ENCODE peak calls at places on chromosomes 7 and 10, in ten cellular contexts. B is coronary artery, P is NB4, H is psoas muscle, T is sigmoid colon, D is AG09309, N is mucosa of descending colon, J is OCI-LY7, X is tibial artery, K is AG10803. S is an unnamed sample.
A peak's percentile ranks its signal among the peaks of the same experiment; 100 is the strongest.

GRCh38 chr7:38318803-38319416 is 45.5 kb upstream of the TARP start:
- DNase-seq in B (no peak), P (peak; percentile 93), H (no peak), T (no peak), D (peak; percentile 77), N (no peak), J (peak; percentile 88), X (no peak), K (peak; percentile 82), S (peak; percentile 68)

GRCh38 chr7:116554436-116554835 is 29.6 kb downstream of the CAV1 start:
- DNase-seq in B (no peak), P (no peak), H (no peak), T (no peak), D (no peak), N (no peak), J (no peak), X (peak; percentile 59), K (no peak), S (no peak)

GRCh38 chr7:33973235-33974015 is 68.1 kb downstream of the BMPER start:
- DNase-seq in B (no peak), P (no peak), H (no peak), T (no peak), D (no peak), N (no peak), J (no peak), X (no peak), K (peak; percentile 31), S (no peak)

GRCh38 chr7:143485500-143485899 is 7.8 kb downstream of the TAS2R41 start:
- DNase-seq in B (no peak), P (peak; percentile 46), H (no peak), T (no peak), D (peak; percentile 53), N (no peak), J (no peak), X (no peak), K (peak; percentile 69), S (no peak)

GRCh38 chr10:48606530-48607355 is 1.9 kb upstream of the ARHGAP22 start:
- DNase-seq in B (peak; percentile 77), P (peak; percentile 98), H (peak; percentile 66), T (peak; percentile 72), D (peak; percentile 94), N (no peak), J (no peak), X (peak; percentile 74), K (peak; percentile 97), S (no peak)

GRCh38 chr7:65247491-65247890 is 126.2 kb upstream of the ZNF92 start:
- DNase-seq in B (no peak), P (no peak), H (no peak), T (no peak), D (no peak), N (no peak), J (no peak), X (no peak), K (no peak), S (no peak)

GRCh38 chr7:8217200-8218068 is 44.5 kb downstream of the ICA1 start:
- DNase-seq in B (no peak), P (peak; percentile 79), H (no peak), T (no peak), D (peak; percentile 46), N (no peak), J (peak; percentile 85), X (no peak), K (peak; percentile 72), S (peak; percentile 52)

GRCh38 chr7:7554021-7554432 is 12.7 kb upstream of the MIOS start:
- DNase-seq in B (no peak), P (no peak), H (no peak), T (no peak), D (peak; percentile 96), N (no peak), J (no peak), X (no peak), K (peak; percentile 96), S (no peak)

GRCh38 chr10:23439452-23439919 is 611 bp downstream of the OTUD1 start:
- DNase-seq in B (no peak), P (peak; percentile 30), H (no peak), T (peak; percentile 66), D (no peak), N (no peak), J (peak; percentile 34), X (no peak), K (peak; percentile 6), S (no peak)

GRCh38 chr7:26346611-26347200 is 55.0 kb downstream of the SNX10 start:
- DNase-seq in B (no peak), P (no peak), H (no peak), T (no peak), D (no peak), N (peak; percentile 68), J (no peak), X (no peak), K (no peak), S (no peak)

GRCh38 chr10:100911472-100911871 is 1.3 kb upstream of the SLF2 start:
- DNase-seq in B (no peak), P (no peak), H (no peak), T (no peak), D (no peak), N (no peak), J (no peak), X (no peak), K (no peak), S (no peak)

GRCh38 chr10:34824870-34825269 is 9.8 kb upstream of the PARD3 start:
- DNase-seq in B (no peak), P (peak; percentile 7), H (peak; percentile 53), T (no peak), D (no peak), N (no peak), J (no peak), X (no peak), K (no peak), S (no peak)
- TF ChIP-seq CTCF in B (no peak), P (no peak), H (peak; percentile 8), T (peak; percentile 27), D (peak; percentile 40), N (no peak), J (no peak), X (no peak), K (no peak), S (peak; percentile 14)

DNA sequence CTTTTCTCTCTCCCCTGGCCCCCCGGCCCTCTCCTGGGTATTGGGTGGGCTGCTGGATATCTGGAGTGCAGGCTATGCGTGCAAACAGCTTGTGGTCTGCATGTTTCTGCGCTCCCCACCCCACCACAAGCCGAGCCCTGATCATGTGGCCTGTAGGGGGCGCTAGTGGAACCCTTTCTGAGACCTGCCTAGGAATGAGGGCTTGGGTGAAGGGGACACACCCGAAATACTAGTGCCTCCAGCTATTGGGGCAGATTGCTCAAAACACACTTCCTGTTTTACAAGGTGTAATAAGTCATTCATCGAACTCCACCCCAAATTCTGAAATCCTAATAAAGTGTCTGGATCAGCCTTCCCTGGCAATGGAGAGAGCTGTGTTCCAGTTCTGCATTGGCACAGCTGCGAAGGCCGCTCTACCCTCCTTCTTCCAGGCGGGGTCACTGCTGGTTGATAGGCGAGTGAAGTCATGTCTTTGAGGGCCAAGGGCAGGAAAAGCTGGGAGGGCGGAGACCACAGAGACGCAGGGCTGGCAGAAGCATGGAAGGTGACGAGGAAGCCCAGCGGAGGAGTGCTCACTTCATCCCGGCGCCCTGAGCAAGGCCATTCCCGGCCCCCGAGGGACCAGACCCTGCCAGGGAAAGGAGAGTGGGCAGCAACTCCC is 19.8 kb upstream of the PRRT4 start:
- DNase-seq in B (peak; percentile 77), P (peak; percentile 82), H (peak; percentile 73), T (no peak), D (no peak), N (no peak), J (peak; percentile 41), X (no peak), K (no peak), S (no peak)
- TF ChIP-seq CTCF in B (no peak), P (peak; percentile 91), H (peak; percentile 33), T (no peak), D (peak; percentile 56), N (no peak), J (peak; percentile 86), X (peak; percentile 19), K (peak; percentile 46), S (peak; percentile 53)

GRCh38 chr7:85464042-85464651 is 277.3 kb upstream of the SEMA3D start:
- DNase-seq in B (no peak), P (no peak), H (no peak), T (no peak), D (no peak), N (no peak), J (peak; percentile 2), X (no peak), K (no peak), S (no peak)
- TF ChIP-seq CTCF in B (no peak), P (no peak), H (no peak), T (no peak), D (no peak), N (no peak), J (peak; percentile 66), X (no peak), K (peak; percentile 35), S (no peak)

DNA sequence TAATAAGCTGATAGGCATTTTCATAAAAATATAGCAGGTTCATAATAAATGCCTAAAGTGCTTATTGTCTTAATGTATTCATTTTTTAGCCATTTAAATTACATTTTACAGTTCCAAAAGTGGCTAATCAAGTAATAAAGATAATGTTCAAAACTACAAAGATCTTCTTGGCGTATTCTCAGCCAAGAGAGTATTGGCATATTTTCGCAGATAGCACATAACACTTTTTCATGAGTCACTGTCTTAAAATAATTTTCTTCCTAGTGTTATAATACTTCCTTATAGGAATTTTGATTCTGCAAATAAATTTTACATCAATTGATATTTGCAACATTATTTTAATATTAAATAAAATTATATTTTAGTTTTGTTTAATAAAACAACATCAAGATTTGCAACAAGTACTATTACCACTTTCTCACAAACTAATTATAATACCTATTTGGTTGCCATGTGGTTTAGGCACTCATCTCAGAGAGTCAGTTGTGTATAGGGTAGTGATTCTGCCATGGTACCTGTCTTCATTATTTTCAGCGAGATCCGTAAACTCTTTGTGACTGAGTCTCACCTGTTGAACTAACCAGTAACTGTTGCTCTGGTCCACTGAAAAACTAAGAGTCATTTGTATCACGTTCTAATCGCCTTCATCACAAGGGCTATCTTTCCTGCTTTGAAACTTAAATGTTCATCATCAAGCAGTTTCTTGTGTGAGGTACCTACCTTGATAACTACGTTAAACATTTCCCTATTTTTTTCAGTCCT is 152.5 kb upstream of the AKR1E2 start:
- DNase-seq in B (no peak), P (no peak), H (no peak), T (no peak), D (no peak), N (no peak), J (no peak), X (no peak), K (no peak), S (no peak)
- TF ChIP-seq CTCF in B (no peak), P (no peak), H (no peak), T (no peak), D (no peak), N (no peak), J (no peak), X (no peak), K (no peak), S (no peak)

GRCh38 chr7:32257632-32258031 is 187.4 kb upstream of the PDE1C start:
- DNase-seq in B (no peak), P (no peak), H (no peak), T (no peak), D (no peak), N (no peak), J (no peak), X (no peak), K (no peak), S (no peak)
- TF ChIP-seq CTCF in B (no peak), P (no peak), H (no peak), T (no peak), D (no peak), N (no peak), J (no peak), X (no peak), K (no peak), S (no peak)

S was measured in GM10248.